ENCODE peak calls at places on chromosomes 12 and 14, in five cellular contexts. G, D, W, T and Q are unnamed samples. For H3K4me1, the result is how much of the 10 kb centered on the place peaks cover.

GRCh38 chr14:83940253-83940652 is 1589.7 kb upstream of the FLRT2 start:
- DNase-seq in G (no peak), D (no peak), W (no peak), T (peak), Q (no peak)

GRCh38 chr12:49974677-49975369 is 2.1 kb downstream of the AQP6 start:
- DNase-seq in G (peak), D (no peak), W (no peak), T (no peak), Q (no peak)

GRCh38 chr12:56266634-56267442 is at the start of gene COQ10A:
- DNase-seq in G (peak), D (peak), W (peak), T (peak), Q (peak)

GRCh38 chr14:49303952-49304516 is 282.1 kb downstream of the RPS29 start:
- DNase-seq in G (no peak), D (peak), W (peak), T (peak), Q (peak)

GRCh38 chr14:89387922-89388685 is 28.9 kb downstream of the FOXN3 start:
- DNase-seq in G (no peak), D (no peak), W (no peak), T (no peak), Q (no peak)

GRCh38 chr12:45231515-45232145 is 15.7 kb downstream of the ANO6 start:
- DNase-seq in G (no peak), D (no peak), W (no peak), T (no peak), Q (no peak)

GRCh38 chr12:94169495-94169894 is 21.1 kb downstream of the PLXNC1 start:
- DNase-seq in G (no peak), D (no peak), W (no peak), T (no peak), Q (no peak)

GRCh38 chr12:52832451-52832850 is 1.7 kb downstream of the KRT79 start:
- DNase-seq in G (no peak), D (no peak), W (no peak), T (no peak), Q (no peak)

GRCh38 chr14:60650382-60650961 is 1.2 kb upstream of the SIX1 start:
- DNase-seq in G (no peak), D (no peak), W (peak), T (no peak), Q (no peak)

GRCh38 chr14:100558966-100559365 is 28.3 kb downstream of the BEGAIN start:
- DNase-seq in G (no peak), D (no peak), W (no peak), T (no peak), Q (no peak)

GRCh38 chr14:100560999-100561398 is 26.2 kb downstream of the BEGAIN start:
- DNase-seq in G (no peak), D (no peak), W (no peak), T (no peak), Q (no peak)

GRCh38 chr14:100558226-100558625 is 29.0 kb downstream of the BEGAIN start:
- DNase-seq in G (no peak), D (no peak), W (no peak), T (no peak), Q (no peak)

GRCh38 chr14:100559455-100559854 is 27.8 kb downstream of the BEGAIN start:
- DNase-seq in G (no peak), D (no peak), W (no peak), T (no peak), Q (no peak)

DNA sequence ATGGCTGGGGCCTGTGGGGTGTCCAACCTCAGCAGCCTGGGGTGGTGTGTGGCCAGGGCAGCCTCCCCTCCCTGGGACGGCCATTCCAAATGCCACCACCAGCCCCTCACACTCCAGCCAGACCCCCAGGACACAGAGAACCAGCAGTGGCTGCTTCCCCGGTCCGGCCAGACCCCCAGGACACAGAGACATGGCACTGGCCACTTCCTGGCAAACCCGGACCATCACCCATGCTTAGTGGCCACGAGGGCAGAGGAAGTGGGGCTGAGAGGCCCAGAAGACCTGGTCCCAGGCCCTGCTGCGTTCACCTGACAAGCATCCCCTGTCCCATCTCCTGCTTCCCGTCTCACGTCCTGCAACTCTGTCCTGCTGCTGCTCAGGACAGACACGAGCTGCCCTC is 26.7 kb downstream of the BEGAIN start:
- DNase-seq in G (no peak), D (no peak), W (no peak), T (no peak), Q (no peak)
- H3K4me1 ChIP-seq in G (under half), D (under half), W (under half), T (under half), Q (under half)

GRCh38 chr14:76900406-76901085 is 74.3 kb downstream of the LRRC74A start:
- DNase-seq in G (no peak), D (no peak), W (no peak), T (no peak), Q (no peak)

GRCh38 chr14:76902591-76902990 is 76.4 kb downstream of the LRRC74A start:
- DNase-seq in G (no peak), D (no peak), W (no peak), T (no peak), Q (no peak)

GRCh38 chr14:76901171-76902055 is 75.2 kb downstream of the LRRC74A start:
- DNase-seq in G (no peak), D (no peak), W (no peak), T (no peak), Q (no peak)

GRCh38 chr14:76904740-76905569 is 78.7 kb downstream of the LRRC74A start:
- DNase-seq in G (peak), D (no peak), W (peak), T (peak), Q (no peak)

GRCh38 chr14:76904100-76904739 is 78.0 kb downstream of the LRRC74A start:
- DNase-seq in G (peak), D (no peak), W (no peak), T (peak), Q (no peak)
- H3K4me3 ChIP-seq in G (no peak), D (no peak), W (no peak), T (no peak), Q (no peak)

DNA sequence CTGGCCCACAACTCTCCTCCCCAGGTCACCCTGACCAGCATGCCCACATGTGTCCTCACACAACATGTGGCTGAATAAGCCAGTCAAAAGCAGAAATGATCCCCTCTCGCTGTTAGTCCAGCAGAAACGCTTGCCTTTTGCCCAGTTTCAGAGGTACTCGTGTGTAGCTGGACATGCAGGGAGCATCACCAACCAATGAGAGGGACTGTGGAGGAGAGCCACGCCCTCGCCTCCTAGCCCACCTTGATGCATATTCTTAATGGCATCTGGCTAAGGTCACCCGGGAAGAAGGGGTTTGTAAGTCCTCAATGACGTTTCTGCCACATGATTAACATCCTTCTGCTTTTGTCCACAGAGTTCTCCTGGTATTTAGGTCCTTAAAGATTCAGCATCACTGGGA is 134.1 kb downstream of the GCH1 start:
- DNase-seq in G (no peak), D (no peak), W (no peak), T (no peak), Q (no peak)
- H3K4me1 ChIP-seq in G (under half), D (under half), W (under half), T (under half), Q (under half)

GRCh38 chr12:7915911-7916403 is 20.0 kb downstream of the SLC2A3 start:
- DNase-seq in G (no peak), D (no peak), W (no peak), T (no peak), Q (no peak)
- H3K4me3 ChIP-seq in G (no peak), D (no peak), W (no peak), T (no peak), Q (no peak)

GRCh38 chr14:69093551-69094421 is 59.1 kb downstream of the DCAF5 start:
- DNase-seq in G (no peak), D (no peak), W (peak), T (no peak), Q (no peak)
- H3K4me1 ChIP-seq in G (under half), D (under half), W (under half), T (under half), Q (under half)

DNA sequence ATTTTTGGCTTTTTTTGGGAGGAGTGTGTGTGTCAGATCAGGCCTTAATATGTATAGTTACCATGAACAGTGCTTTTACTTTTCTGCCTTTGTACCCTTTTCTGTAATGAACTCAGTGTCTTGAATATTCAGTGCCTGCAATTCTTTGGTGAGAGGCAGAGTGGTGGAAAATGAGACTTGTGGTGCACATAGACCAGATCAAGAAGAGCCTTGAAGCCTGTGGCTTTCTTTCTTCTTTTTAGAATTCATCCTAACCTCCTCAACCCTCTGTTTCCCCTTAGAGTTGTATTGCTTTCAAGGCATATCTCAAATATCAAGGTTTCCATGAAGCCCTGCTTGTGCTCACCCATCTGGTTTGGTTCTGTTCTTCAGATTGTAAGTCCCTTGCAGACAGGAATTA is 2.6 kb downstream of the YLPM1 start:
- DNase-seq in G (no peak), D (no peak), W (no peak), T (no peak), Q (no peak)
- H3K4me3 ChIP-seq in G (peak), D (peak), W (peak), T (no peak), Q (peak)

GRCh38 chr14:31935406-31935805 is 141.7 kb upstream of the ARHGAP5 start:
- DNase-seq in G (no peak), D (no peak), W (no peak), T (no peak), Q (peak)
- H3K4me1 ChIP-seq in G (under half), D (under half), W (under half), T (under half), Q (under half)

GRCh38 chr14:52845079-52845478 is 53.7 kb upstream of the GNPNAT1 start:
- DNase-seq in G (no peak), D (no peak), W (no peak), T (no peak), Q (no peak)
- H3K4me3 ChIP-seq in G (no peak), D (no peak), W (no peak), T (no peak), Q (no peak)

GRCh38 chr12:131831021-131831571 is 2.9 kb downstream of the MMP17 start:
- DNase-seq in G (peak), D (no peak), W (no peak), T (no peak), Q (no peak)

GRCh38 chr12:131829351-131829794 is 1.2 kb downstream of the MMP17 start:
- DNase-seq in G (no peak), D (no peak), W (no peak), T (peak), Q (no peak)

GRCh38 chr12:131829795-131830334 is 1.7 kb downstream of the MMP17 start:
- DNase-seq in G (no peak), D (no peak), W (peak), T (no peak), Q (no peak)

GRCh38 chr12:131831635-131832041 is 3.4 kb downstream of the MMP17 start:
- DNase-seq in G (peak), D (no peak), W (no peak), T (no peak), Q (no peak)

GRCh38 chr12:131830335-131831020 is 2.3 kb downstream of the MMP17 start:
- DNase-seq in G (peak), D (peak), W (peak), T (peak), Q (peak)
- H3K4me1 ChIP-seq in G (under half), D (under half), W (under half), T (under half), Q (under half)

DNA sequence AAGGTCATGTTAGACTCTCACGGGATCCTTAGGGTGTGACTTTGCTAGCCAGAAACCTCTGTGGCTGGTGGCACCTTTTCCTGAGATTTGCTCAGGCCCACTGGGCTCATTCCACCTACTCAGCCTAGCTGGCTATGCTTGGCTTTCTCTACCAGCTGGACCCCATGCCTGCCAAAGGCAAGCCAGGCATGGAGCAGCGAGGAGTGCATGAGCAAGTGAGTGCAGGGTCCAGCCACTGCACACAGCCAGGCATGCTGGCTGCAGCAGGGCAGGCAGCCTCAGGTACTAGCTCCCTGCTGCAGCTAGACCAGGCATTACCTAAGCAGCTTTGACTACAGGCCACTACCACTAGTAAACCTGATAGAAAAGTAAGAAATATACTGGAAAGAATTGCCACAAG is 29.7 kb upstream of the PAPLN start:
- DNase-seq in G (no peak), D (no peak), W (no peak), T (no peak), Q (no peak)
- H3K4me3 ChIP-seq in G (no peak), D (no peak), W (no peak), T (no peak), Q (no peak)